ENCODE peak calls at places on chromosomes 12 and 14, in five cellular contexts. One of them, this sample, is unnamed.

GRCh38 chr12:62900686-62901272 is 34.2 kb downstream of the PPM1H start:
- DNase-seq in fibroblast of lung: no peak
- DNase-seq in neural progenitor cell: no peak
- DNase-seq in mammary epithelial cell: no peak
- DNase-seq in endothelial cell of umbilical vein: no peak
- DNase-seq in this sample: no peak

GRCh38 chr14:84144166-84144565 is 1385.8 kb upstream of the FLRT2 start:
- DNase-seq in neural progenitor cell: no peak
- DNase-seq in endothelial cell of umbilical vein: peak; percentile 58
- DNase-seq in fibroblast of lung: peak; percentile 3
- DNase-seq in mammary epithelial cell: no peak
- DNase-seq in this sample: no peak

GRCh38 chr14:75831971-75832370 is 149.8 kb downstream of the TGFB3 start:
- DNase-seq in endothelial cell of umbilical vein: no peak
- DNase-seq in mammary epithelial cell: peak; percentile 71
- DNase-seq in neural progenitor cell: no peak
- DNase-seq in fibroblast of lung: peak; percentile 55
- DNase-seq in this sample: no peak

GRCh38 chr12:13342971-13343370 is 146.4 kb downstream of the EMP1 start:
- DNase-seq in fibroblast of lung: peak; percentile 59
- DNase-seq in neural progenitor cell: no peak
- DNase-seq in endothelial cell of umbilical vein: no peak
- DNase-seq in mammary epithelial cell: peak; percentile 66
- DNase-seq in this sample: peak; percentile 42

GRCh38 chr14:99937475-99938244 is 127.6 kb upstream of the EVL start:
- DNase-seq in neural progenitor cell: no peak
- DNase-seq in fibroblast of lung: no peak
- DNase-seq in mammary epithelial cell: no peak
- DNase-seq in endothelial cell of umbilical vein: no peak
- DNase-seq in this sample: no peak

GRCh38 chr12:68623984-68624383 is 13.3 kb downstream of the RAP1B start:
- DNase-seq in fibroblast of lung: peak; percentile 79
- DNase-seq in neural progenitor cell: no peak
- DNase-seq in endothelial cell of umbilical vein: no peak
- DNase-seq in mammary epithelial cell: no peak
- DNase-seq in this sample: peak; percentile 73

GRCh38 chr12:2295941-2296461 is 243.2 kb downstream of the CACNA1C start:
- DNase-seq in neural progenitor cell: no peak
- DNase-seq in mammary epithelial cell: peak; percentile 56
- DNase-seq in fibroblast of lung: peak; percentile 81
- DNase-seq in endothelial cell of umbilical vein: no peak
- DNase-seq in this sample: peak; percentile 78

GRCh38 chr12:123954647-123955350 is 17.8 kb downstream of the CCDC92 start:
- DNase-seq in mammary epithelial cell: no peak
- DNase-seq in fibroblast of lung: no peak
- DNase-seq in neural progenitor cell: no peak
- DNase-seq in endothelial cell of umbilical vein: no peak
- DNase-seq in this sample: no peak

GRCh38 chr14:105884808-105885281 is 358.5 kb downstream of the TMEM121 start:
- DNase-seq in fibroblast of lung: no peak
- DNase-seq in neural progenitor cell: no peak
- DNase-seq in endothelial cell of umbilical vein: no peak
- DNase-seq in mammary epithelial cell: no peak
- DNase-seq in this sample: no peak

GRCh38 chr14:104420990-104421389 is 158.6 kb upstream of the C14orf180 start:
- DNase-seq in fibroblast of lung: no peak
- DNase-seq in mammary epithelial cell: no peak
- DNase-seq in endothelial cell of umbilical vein: no peak
- DNase-seq in neural progenitor cell: no peak
- DNase-seq in this sample: no peak

GRCh38 chr12:6266431-6267006 is 44.0 kb upstream of the PLEKHG6 start:
- DNase-seq in neural progenitor cell: no peak
- DNase-seq in fibroblast of lung: no peak
- DNase-seq in mammary epithelial cell: no peak
- DNase-seq in endothelial cell of umbilical vein: no peak
- DNase-seq in this sample: no peak

GRCh38 chr12:115763982-115764621 is 513.4 kb downstream of the MED13L start:
- DNase-seq in fibroblast of lung: no peak
- DNase-seq in neural progenitor cell: no peak
- DNase-seq in endothelial cell of umbilical vein: no peak
- DNase-seq in mammary epithelial cell: no peak
- DNase-seq in this sample: no peak

GRCh38 chr12:132154941-132155770 is 10.9 kb downstream of the NOC4L start:
- DNase-seq in fibroblast of lung: no peak
- DNase-seq in mammary epithelial cell: no peak
- DNase-seq in endothelial cell of umbilical vein: no peak
- DNase-seq in neural progenitor cell: peak; percentile 38
- DNase-seq in this sample: no peak

GRCh38 chr12:132029503-132030300 is 80.0 kb downstream of the EP400 start:
- DNase-seq in fibroblast of lung: peak; percentile 5
- DNase-seq in neural progenitor cell: no peak
- DNase-seq in mammary epithelial cell: no peak
- DNase-seq in endothelial cell of umbilical vein: no peak
- DNase-seq in this sample: no peak

GRCh38 chr12:122452701-122453285 is 30.3 kb upstream of the CLIP1 start:
- DNase-seq in fibroblast of lung: no peak
- DNase-seq in endothelial cell of umbilical vein: no peak
- DNase-seq in neural progenitor cell: no peak
- DNase-seq in mammary epithelial cell: no peak
- DNase-seq in this sample: no peak

GRCh38 chr12:124917135-124917840 is 2.8 kb upstream of the UBC start:
- DNase-seq in endothelial cell of umbilical vein: peak; percentile 100
- DNase-seq in fibroblast of lung: peak; percentile 100
- DNase-seq in mammary epithelial cell: peak; percentile 100
- DNase-seq in neural progenitor cell: peak; percentile 97
- DNase-seq in this sample: peak; percentile 100

GRCh38 chr12:19771858-19772257 is 332.6 kb downstream of the AEBP2 start:
- DNase-seq in endothelial cell of umbilical vein: peak; percentile 43
- DNase-seq in fibroblast of lung: peak; percentile 98
- DNase-seq in mammary epithelial cell: no peak
- DNase-seq in neural progenitor cell: no peak
- DNase-seq in this sample: peak; percentile 99

GRCh38 chr12:126545411-126545810 is 1480.2 kb downstream of the AACS start:
- DNase-seq in mammary epithelial cell: no peak
- DNase-seq in neural progenitor cell: no peak
- DNase-seq in fibroblast of lung: peak; percentile 53
- DNase-seq in endothelial cell of umbilical vein: no peak
- DNase-seq in this sample: peak; percentile 23

GRCh38 chr14:70666364-70666691 is 24.6 kb downstream of the TTC9 start:
- DNase-seq in neural progenitor cell: no peak
- DNase-seq in mammary epithelial cell: no peak
- DNase-seq in endothelial cell of umbilical vein: no peak
- DNase-seq in fibroblast of lung: peak; percentile 35
- DNase-seq in this sample: peak; percentile 20

GRCh38 chr12:71392521-71393145 is 47.0 kb upstream of the LGR5 start:
- DNase-seq in neural progenitor cell: peak; percentile 74
- DNase-seq in endothelial cell of umbilical vein: peak; percentile 76
- DNase-seq in mammary epithelial cell: peak; percentile 64
- DNase-seq in fibroblast of lung: peak; percentile 74
- DNase-seq in this sample: peak; percentile 65

GRCh38 chr14:89394920-89395319 is 22.1 kb downstream of the FOXN3 start:
- DNase-seq in endothelial cell of umbilical vein: no peak
- DNase-seq in neural progenitor cell: no peak
- DNase-seq in fibroblast of lung: no peak
- DNase-seq in mammary epithelial cell: no peak
- DNase-seq in this sample: no peak

GRCh38 chr12:68158427-68158826 is 1.1 kb downstream of the IFNG start:
- DNase-seq in fibroblast of lung: no peak
- DNase-seq in neural progenitor cell: peak; percentile 38
- DNase-seq in mammary epithelial cell: peak; percentile 35
- DNase-seq in endothelial cell of umbilical vein: no peak
- DNase-seq in this sample: no peak

GRCh38 chr14:100187247-100187833 is 27.9 kb upstream of the DEGS2 start:
- DNase-seq in fibroblast of lung: no peak
- DNase-seq in mammary epithelial cell: no peak
- DNase-seq in neural progenitor cell: no peak
- DNase-seq in endothelial cell of umbilical vein: no peak
- DNase-seq in this sample: no peak

GRCh38 chr14:68986926-68987652 is 8.0 kb upstream of the ACTN1 start:
- DNase-seq in neural progenitor cell: no peak
- DNase-seq in mammary epithelial cell: peak; percentile 43
- DNase-seq in endothelial cell of umbilical vein: no peak
- DNase-seq in fibroblast of lung: no peak
- DNase-seq in this sample: no peak

GRCh38 chr12:6062427-6063378 is 61.8 kb downstream of the VWF start:
- DNase-seq in mammary epithelial cell: peak; percentile 31
- DNase-seq in endothelial cell of umbilical vein: no peak
- DNase-seq in fibroblast of lung: peak; percentile 34
- DNase-seq in neural progenitor cell: peak; percentile 69
- DNase-seq in this sample: no peak

GRCh38 chr14:101333335-101334280 is 227.7 kb upstream of the DIO3 start:
- DNase-seq in endothelial cell of umbilical vein: no peak
- DNase-seq in neural progenitor cell: peak; percentile 31
- DNase-seq in fibroblast of lung: peak; percentile 49
- DNase-seq in mammary epithelial cell: no peak
- DNase-seq in this sample: peak; percentile 27

GRCh38 chr14:65002586-65003210 is 16.0 kb downstream of the FNTB start:
- DNase-seq in endothelial cell of umbilical vein: no peak
- DNase-seq in neural progenitor cell: no peak
- DNase-seq in mammary epithelial cell: no peak
- DNase-seq in fibroblast of lung: peak; percentile 76
- DNase-seq in this sample: peak; percentile 72

GRCh38 chr12:123849517-123849916 is 87.4 kb downstream of the DNAH10 start:
- DNase-seq in endothelial cell of umbilical vein: no peak
- DNase-seq in neural progenitor cell: no peak
- DNase-seq in mammary epithelial cell: no peak
- DNase-seq in fibroblast of lung: no peak
- DNase-seq in this sample: no peak

DNA sequence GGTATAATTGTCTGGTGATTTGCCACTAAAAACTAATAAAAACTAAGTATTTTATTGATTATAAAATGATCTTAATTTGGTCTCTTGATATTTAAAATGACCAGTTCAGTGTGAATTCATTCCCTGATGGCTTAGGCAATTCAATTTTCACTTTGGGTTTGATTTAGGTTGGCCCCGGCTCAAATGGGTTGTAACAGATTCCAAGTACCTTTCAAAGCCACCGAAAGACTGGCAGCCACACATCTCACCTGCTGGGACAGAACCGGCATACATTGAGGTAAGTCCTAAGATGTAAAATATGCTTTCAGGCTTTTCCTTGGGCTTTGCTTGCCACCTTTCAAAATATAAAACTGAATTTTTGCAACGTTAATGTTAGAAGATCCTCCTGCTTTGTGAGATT is 77.5 kb upstream of the ATF1 start:
- DNase-seq in neural progenitor cell: no peak
- DNase-seq in endothelial cell of umbilical vein: no peak
- DNase-seq in fibroblast of lung: no peak
- DNase-seq in mammary epithelial cell: no peak
- DNase-seq in this sample: no peak
- H3K36me3 ChIP-seq in neural progenitor cell: peaks cover 8% of the 10 kb centered on the region
- H3K36me3 ChIP-seq in endothelial cell of umbilical vein: peaks cover 5% of the 10 kb centered on the region
- H3K36me3 ChIP-seq in fibroblast of lung: no peaks in the 10 kb centered on the region
- H3K36me3 ChIP-seq in mammary epithelial cell: peaks cover 14% of the 10 kb centered on the region
- H3K36me3 ChIP-seq in this sample: peaks cover 17% of the 10 kb centered on the region

DNA sequence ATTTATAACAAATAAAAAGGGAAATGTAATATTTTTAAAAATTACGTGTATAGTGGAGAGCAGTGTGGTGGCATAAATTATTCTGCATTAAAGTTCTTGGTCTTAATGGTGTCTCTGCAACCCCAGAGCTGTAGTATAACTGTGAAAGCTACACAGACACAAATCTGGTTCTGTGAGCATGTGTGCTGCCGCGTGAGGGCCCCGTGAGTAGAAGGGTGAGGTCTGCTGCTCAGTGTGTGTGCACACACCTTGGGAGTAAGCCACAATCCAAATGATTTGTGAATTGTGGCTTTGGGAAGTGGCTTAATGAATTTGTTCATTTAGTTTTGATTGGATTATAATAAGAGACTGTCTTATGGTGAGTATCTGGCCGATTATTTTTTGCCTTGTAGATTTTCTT is 16.8 kb downstream of the PELI2 start:
- DNase-seq in fibroblast of lung: no peak
- DNase-seq in neural progenitor cell: no peak
- DNase-seq in endothelial cell of umbilical vein: no peak
- DNase-seq in mammary epithelial cell: no peak
- DNase-seq in this sample: no peak
- TF ChIP-seq CTCF in fibroblast of lung: no peak
- TF ChIP-seq CTCF in neural progenitor cell: no peak
- TF ChIP-seq CTCF in endothelial cell of umbilical vein: no peak
- TF ChIP-seq CTCF in mammary epithelial cell: no peak
- TF ChIP-seq CTCF in this sample: no peak

GRCh38 chr12:116880817-116881324 is 370 bp downstream of the HRK start:
- DNase-seq in neural progenitor cell: peak; percentile 75
- DNase-seq in endothelial cell of umbilical vein: peak; percentile 13
- DNase-seq in fibroblast of lung: peak; percentile 60
- DNase-seq in mammary epithelial cell: peak; percentile 53
- DNase-seq in this sample: peak; percentile 38

GRCh38 chr12:116881867-116882507 is 746 bp upstream of the HRK start:
- DNase-seq in mammary epithelial cell: no peak
- DNase-seq in fibroblast of lung: no peak
- DNase-seq in neural progenitor cell: peak; percentile 25
- DNase-seq in endothelial cell of umbilical vein: no peak
- DNase-seq in this sample: no peak

GRCh38 chr12:116880213-116880816 is 926 bp downstream of the HRK start:
- DNase-seq in mammary epithelial cell: peak; percentile 18
- DNase-seq in endothelial cell of umbilical vein: peak; percentile 33
- DNase-seq in fibroblast of lung: no peak
- DNase-seq in neural progenitor cell: peak; percentile 17
- DNase-seq in this sample: no peak

GRCh38 chr12:116882742-116883141 is 1.5 kb upstream of the HRK start:
- DNase-seq in fibroblast of lung: peak; percentile 39
- DNase-seq in endothelial cell of umbilical vein: peak; percentile 45
- DNase-seq in neural progenitor cell: peak; percentile 49
- DNase-seq in mammary epithelial cell: no peak
- DNase-seq in this sample: no peak

DNA sequence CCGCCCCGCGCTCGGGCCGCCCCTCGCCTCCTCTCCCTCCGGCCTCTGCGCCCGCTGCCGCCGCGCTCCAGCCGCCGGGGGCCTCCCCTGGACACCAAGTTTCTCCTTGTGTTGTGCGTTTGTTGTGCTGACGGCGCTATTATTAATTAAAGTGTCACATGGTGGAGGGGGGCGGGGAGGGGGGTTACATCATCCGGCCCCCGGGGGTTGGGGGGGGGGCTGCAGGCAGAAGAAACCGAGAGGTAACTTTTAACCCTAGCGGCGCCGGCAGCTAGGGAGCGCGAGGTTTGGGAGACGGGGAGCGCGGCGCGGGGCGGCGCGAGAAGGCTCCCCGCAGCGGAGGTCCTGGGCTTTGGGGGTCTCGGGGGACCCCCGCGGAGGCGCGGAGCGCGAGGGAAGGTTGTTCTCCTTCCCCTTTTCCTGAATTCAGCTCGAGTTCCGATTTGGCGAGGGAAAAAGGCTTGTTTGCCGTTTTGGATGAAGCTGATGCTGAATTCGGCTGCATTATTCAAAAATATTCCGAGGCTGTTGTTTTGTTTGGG is at the start of gene HRK:
- DNase-seq in endothelial cell of umbilical vein: no peak
- DNase-seq in fibroblast of lung: no peak
- DNase-seq in mammary epithelial cell: no peak
- DNase-seq in neural progenitor cell: no peak
- DNase-seq in this sample: no peak
- TF ChIP-seq EZH2 in endothelial cell of umbilical vein: peak; percentile 64
- TF ChIP-seq EZH2 in fibroblast of lung: peak; percentile 31
- TF ChIP-seq EZH2 in mammary epithelial cell: no peak
- TF ChIP-seq EZH2 in neural progenitor cell: no peak
- TF ChIP-seq EZH2 in this sample: peak; percentile 24

GRCh38 chr12:64413884-64414283 is 9.7 kb downstream of the XPOT start:
- DNase-seq in fibroblast of lung: no peak
- DNase-seq in endothelial cell of umbilical vein: no peak
- DNase-seq in neural progenitor cell: no peak
- DNase-seq in mammary epithelial cell: no peak
- DNase-seq in this sample: no peak
- H3K36me3 ChIP-seq in fibroblast of lung: peaks cover 17% of the 10 kb centered on the region
- H3K36me3 ChIP-seq in endothelial cell of umbilical vein: peaks cover 36% of the 10 kb centered on the region
- H3K36me3 ChIP-seq in neural progenitor cell: peaks cover 40% of the 10 kb centered on the region
- H3K36me3 ChIP-seq in mammary epithelial cell: peaks cover 65% of the 10 kb centered on the region
- H3K36me3 ChIP-seq in this sample: peaks cover 69% of the 10 kb centered on the region